ENCODE peak calls at places on chromosome 1, in ten cellular contexts. One of them, this sample, is unnamed.

GRCh38 chr1:24871306-24871901 is 58.7 kb downstream of the RUNX3 start:
- DNase-seq in Peyer's patch: no peak
- DNase-seq in cardiac muscle cell: no peak
- DNase-seq in pancreas: no peak
- DNase-seq in esophagus muscularis mucosa: no peak
- DNase-seq in lower lobe of right lung: no peak
- DNase-seq in body of pancreas: no peak
- DNase-seq in heart right ventricle: no peak
- DNase-seq in transverse colon: no peak
- DNase-seq in hepatocyte: no peak
- DNase-seq in this sample: no peak

GRCh38 chr1:224497714-224498573 is 63.3 kb upstream of the WDR26 start:
- DNase-seq in Peyer's patch: no peak
- DNase-seq in cardiac muscle cell: peak; percentile 76
- DNase-seq in pancreas: no peak
- DNase-seq in esophagus muscularis mucosa: no peak
- DNase-seq in lower lobe of right lung: no peak
- DNase-seq in body of pancreas: peak; percentile 27
- DNase-seq in heart right ventricle: peak; percentile 16
- DNase-seq in transverse colon: no peak
- DNase-seq in hepatocyte: peak; percentile 44
- DNase-seq in this sample: no peak

GRCh38 chr1:59061876-59062275 is 235.0 kb upstream of the FGGY start:
- DNase-seq in Peyer's patch: no peak
- DNase-seq in cardiac muscle cell: peak; percentile 98
- DNase-seq in pancreas: no peak
- DNase-seq in esophagus muscularis mucosa: peak; percentile 95
- DNase-seq in lower lobe of right lung: peak; percentile 51
- DNase-seq in body of pancreas: peak; percentile 45
- DNase-seq in heart right ventricle: peak; percentile 86
- DNase-seq in transverse colon: peak; percentile 38
- DNase-seq in hepatocyte: peak; percentile 72
- DNase-seq in this sample: peak; percentile 49

GRCh38 chr1:67304023-67304422 is 3.6 kb upstream of the IL12RB2 start:
- DNase-seq in Peyer's patch: no peak
- DNase-seq in cardiac muscle cell: no peak
- DNase-seq in pancreas: no peak
- DNase-seq in esophagus muscularis mucosa: no peak
- DNase-seq in lower lobe of right lung: no peak
- DNase-seq in body of pancreas: no peak
- DNase-seq in heart right ventricle: no peak
- DNase-seq in transverse colon: no peak
- DNase-seq in hepatocyte: no peak
- DNase-seq in this sample: no peak

GRCh38 chr1:173784997-173785396 is 39.5 kb upstream of the DARS2 start:
- DNase-seq in Peyer's patch: no peak
- DNase-seq in cardiac muscle cell: no peak
- DNase-seq in pancreas: no peak
- DNase-seq in esophagus muscularis mucosa: no peak
- DNase-seq in lower lobe of right lung: no peak
- DNase-seq in body of pancreas: no peak
- DNase-seq in heart right ventricle: no peak
- DNase-seq in transverse colon: no peak
- DNase-seq in hepatocyte: no peak
- DNase-seq in this sample: no peak

GRCh38 chr1:115183158-115183557 is 93.9 kb upstream of the TSPAN2 start:
- DNase-seq in Peyer's patch: no peak
- DNase-seq in cardiac muscle cell: no peak
- DNase-seq in pancreas: no peak
- DNase-seq in esophagus muscularis mucosa: peak; percentile 86
- DNase-seq in lower lobe of right lung: no peak
- DNase-seq in body of pancreas: no peak
- DNase-seq in heart right ventricle: no peak
- DNase-seq in transverse colon: no peak
- DNase-seq in hepatocyte: no peak
- DNase-seq in this sample: no peak

GRCh38 chr1:234911787-234912186 is 216.8 kb downstream of the TOMM20 start:
- DNase-seq in Peyer's patch: peak; percentile 35
- DNase-seq in cardiac muscle cell: no peak
- DNase-seq in pancreas: no peak
- DNase-seq in esophagus muscularis mucosa: no peak
- DNase-seq in lower lobe of right lung: no peak
- DNase-seq in body of pancreas: no peak
- DNase-seq in heart right ventricle: peak; percentile 56
- DNase-seq in transverse colon: no peak
- DNase-seq in hepatocyte: no peak
- DNase-seq in this sample: no peak

GRCh38 chr1:214917081-214917635 is 165.4 kb upstream of the KCNK2 start:
- DNase-seq in Peyer's patch: no peak
- DNase-seq in cardiac muscle cell: no peak
- DNase-seq in pancreas: no peak
- DNase-seq in esophagus muscularis mucosa: no peak
- DNase-seq in lower lobe of right lung: no peak
- DNase-seq in body of pancreas: no peak
- DNase-seq in heart right ventricle: no peak
- DNase-seq in transverse colon: no peak
- DNase-seq in hepatocyte: no peak
- DNase-seq in this sample: no peak

GRCh38 chr1:35866998-35867397 is 16.0 kb upstream of the AGO1 start:
- DNase-seq in Peyer's patch: no peak
- DNase-seq in cardiac muscle cell: no peak
- DNase-seq in pancreas: no peak
- DNase-seq in esophagus muscularis mucosa: no peak
- DNase-seq in lower lobe of right lung: no peak
- DNase-seq in body of pancreas: no peak
- DNase-seq in heart right ventricle: no peak
- DNase-seq in transverse colon: no peak
- DNase-seq in hepatocyte: no peak
- DNase-seq in this sample: no peak

GRCh38 chr1:245896258-245896657 is 610.8 kb downstream of the SMYD3 start:
- DNase-seq in Peyer's patch: no peak
- DNase-seq in cardiac muscle cell: no peak
- DNase-seq in pancreas: no peak
- DNase-seq in esophagus muscularis mucosa: no peak
- DNase-seq in lower lobe of right lung: no peak
- DNase-seq in body of pancreas: no peak
- DNase-seq in heart right ventricle: no peak
- DNase-seq in transverse colon: no peak
- DNase-seq in hepatocyte: no peak
- DNase-seq in this sample: no peak

GRCh38 chr1:27527857-27528700 is 38.1 kb upstream of the WASF2 start:
- DNase-seq in Peyer's patch: peak; percentile 88
- DNase-seq in cardiac muscle cell: peak; percentile 24
- DNase-seq in pancreas: peak; percentile 81
- DNase-seq in esophagus muscularis mucosa: no peak
- DNase-seq in lower lobe of right lung: peak; percentile 83
- DNase-seq in body of pancreas: peak; percentile 77
- DNase-seq in heart right ventricle: no peak
- DNase-seq in transverse colon: peak; percentile 83
- DNase-seq in hepatocyte: peak; percentile 94
- DNase-seq in this sample: no peak

GRCh38 chr1:99943238-99943794 is 26.5 kb upstream of the SLC35A3 start:
- DNase-seq in Peyer's patch: no peak
- DNase-seq in cardiac muscle cell: peak; percentile 82
- DNase-seq in pancreas: no peak
- DNase-seq in esophagus muscularis mucosa: no peak
- DNase-seq in lower lobe of right lung: no peak
- DNase-seq in body of pancreas: peak; percentile 24
- DNase-seq in heart right ventricle: no peak
- DNase-seq in transverse colon: no peak
- DNase-seq in hepatocyte: peak; percentile 30
- DNase-seq in this sample: no peak

GRCh38 chr1:209576798-209577197 is 6.7 kb upstream of the CAMK1G start:
- DNase-seq in Peyer's patch: peak; percentile 84
- DNase-seq in cardiac muscle cell: peak; percentile 73
- DNase-seq in pancreas: peak; percentile 88
- DNase-seq in esophagus muscularis mucosa: no peak
- DNase-seq in lower lobe of right lung: peak; percentile 78
- DNase-seq in body of pancreas: peak; percentile 87
- DNase-seq in heart right ventricle: peak; percentile 84
- DNase-seq in transverse colon: peak; percentile 83
- DNase-seq in hepatocyte: peak; percentile 90
- DNase-seq in this sample: peak; percentile 68

DNA sequence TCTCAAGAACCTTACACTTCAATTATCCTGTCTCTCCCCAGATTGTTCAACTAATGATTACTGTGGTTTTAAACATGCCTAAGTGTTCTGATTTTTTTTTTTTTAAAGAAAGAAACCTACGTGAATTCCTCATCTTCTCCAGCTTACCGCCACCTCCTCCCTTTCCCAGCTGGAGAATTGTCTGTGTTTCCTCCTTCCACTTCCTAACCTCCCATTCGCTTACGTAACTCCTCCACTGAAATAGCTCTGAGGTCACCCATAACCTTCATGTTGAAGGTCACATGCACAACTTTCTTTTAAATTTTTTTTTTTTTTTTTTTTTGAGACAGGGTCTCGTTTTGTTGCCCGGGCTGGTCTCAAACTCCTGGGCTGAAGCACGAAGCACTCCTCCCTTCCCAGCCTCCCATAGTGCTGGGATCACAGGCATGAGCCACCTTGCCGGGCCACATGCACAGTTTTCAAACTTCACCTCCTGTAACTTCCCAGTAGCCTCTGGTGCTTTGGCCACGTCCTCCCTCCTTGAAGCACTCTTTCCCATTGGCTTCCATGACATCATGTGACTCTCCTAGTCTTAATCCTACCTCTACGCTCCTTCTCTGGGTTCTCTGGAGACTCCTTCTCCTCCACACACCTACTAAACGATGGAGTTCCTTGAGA is 9.8 kb upstream of the CAPZB start:
- DNase-seq in Peyer's patch: no peak
- DNase-seq in cardiac muscle cell: peak; percentile 66
- DNase-seq in pancreas: no peak
- DNase-seq in esophagus muscularis mucosa: no peak
- DNase-seq in lower lobe of right lung: no peak
- DNase-seq in body of pancreas: no peak
- DNase-seq in heart right ventricle: peak; percentile 75
- DNase-seq in transverse colon: no peak
- DNase-seq in hepatocyte: no peak
- DNase-seq in this sample: no peak
- TF ChIP-seq CTCF in Peyer's patch: no peak
- TF ChIP-seq CTCF in cardiac muscle cell: no peak
- TF ChIP-seq CTCF in pancreas: no peak
- TF ChIP-seq CTCF in esophagus muscularis mucosa: no peak
- TF ChIP-seq CTCF in lower lobe of right lung: no peak
- TF ChIP-seq CTCF in body of pancreas: no peak
- TF ChIP-seq CTCF in heart right ventricle: no peak
- TF ChIP-seq CTCF in transverse colon: no peak
- TF ChIP-seq CTCF in hepatocyte: no peak
- TF ChIP-seq CTCF in this sample: no peak

GRCh38 chr1:22089134-22089571 is 36.6 kb downstream of the CDC42 start:
- DNase-seq in Peyer's patch: no peak
- DNase-seq in cardiac muscle cell: no peak
- DNase-seq in pancreas: no peak
- DNase-seq in esophagus muscularis mucosa: no peak
- DNase-seq in lower lobe of right lung: no peak
- DNase-seq in body of pancreas: no peak
- DNase-seq in heart right ventricle: no peak
- DNase-seq in transverse colon: no peak
- DNase-seq in hepatocyte: no peak
- DNase-seq in this sample: no peak
- H3K4me1 ChIP-seq in Peyer's patch: peaks cover 20% of the 10 kb centered on the region
- H3K4me1 ChIP-seq in cardiac muscle cell: peaks cover 10% of the 10 kb centered on the region
- H3K4me1 ChIP-seq in pancreas: peaks cover 26% of the 10 kb centered on the region
- H3K4me1 ChIP-seq in esophagus muscularis mucosa: peaks cover 42% of the 10 kb centered on the region
- H3K4me1 ChIP-seq in lower lobe of right lung: peaks cover 53% of the 10 kb centered on the region
- H3K4me1 ChIP-seq in body of pancreas: peaks cover 25% of the 10 kb centered on the region
- H3K4me1 ChIP-seq in heart right ventricle: peaks cover 59% of the 10 kb centered on the region
- H3K4me1 ChIP-seq in transverse colon: peaks cover 14% of the 10 kb centered on the region
- H3K4me1 ChIP-seq in hepatocyte: peaks cover 9% of the 10 kb centered on the region
- H3K4me1 ChIP-seq in this sample: peaks cover 35% of the 10 kb centered on the region

GRCh38 chr1:15155191-15155590 is 1.6 kb downstream of the TMEM51 start:
- DNase-seq in Peyer's patch: no peak
- DNase-seq in cardiac muscle cell: no peak
- DNase-seq in pancreas: no peak
- DNase-seq in esophagus muscularis mucosa: no peak
- DNase-seq in lower lobe of right lung: no peak
- DNase-seq in body of pancreas: no peak
- DNase-seq in heart right ventricle: no peak
- DNase-seq in transverse colon: no peak
- DNase-seq in hepatocyte: no peak
- DNase-seq in this sample: no peak

GRCh38 chr1:15153184-15153841 is at the start of gene TMEM51:
- DNase-seq in Peyer's patch: peak; percentile 91
- DNase-seq in cardiac muscle cell: peak; percentile 75
- DNase-seq in pancreas: peak; percentile 93
- DNase-seq in esophagus muscularis mucosa: no peak
- DNase-seq in lower lobe of right lung: peak; percentile 79
- DNase-seq in body of pancreas: peak; percentile 93
- DNase-seq in heart right ventricle: peak; percentile 56
- DNase-seq in transverse colon: peak; percentile 87
- DNase-seq in hepatocyte: peak; percentile 93
- DNase-seq in this sample: no peak

GRCh38 chr1:15152318-15153183 is 996 bp upstream of the TMEM51 start:
- DNase-seq in Peyer's patch: peak; percentile 89
- DNase-seq in cardiac muscle cell: peak; percentile 91
- DNase-seq in pancreas: peak; percentile 95
- DNase-seq in esophagus muscularis mucosa: peak; percentile 96
- DNase-seq in lower lobe of right lung: peak; percentile 89
- DNase-seq in body of pancreas: peak; percentile 95
- DNase-seq in heart right ventricle: peak; percentile 83
- DNase-seq in transverse colon: peak; percentile 92
- DNase-seq in hepatocyte: peak; percentile 94
- DNase-seq in this sample: peak; percentile 70

GRCh38 chr1:15154480-15155036 is 1.0 kb downstream of the TMEM51 start:
- DNase-seq in Peyer's patch: peak; percentile 70
- DNase-seq in cardiac muscle cell: peak; percentile 47
- DNase-seq in pancreas: peak; percentile 89
- DNase-seq in esophagus muscularis mucosa: no peak
- DNase-seq in lower lobe of right lung: peak; percentile 55
- DNase-seq in body of pancreas: peak; percentile 79
- DNase-seq in heart right ventricle: no peak
- DNase-seq in transverse colon: peak; percentile 49
- DNase-seq in hepatocyte: peak; percentile 66
- DNase-seq in this sample: no peak

GRCh38 chr1:15153842-15154479 is 414 bp downstream of the TMEM51 start:
- DNase-seq in Peyer's patch: peak; percentile 86
- DNase-seq in cardiac muscle cell: peak; percentile 66
- DNase-seq in pancreas: peak; percentile 89
- DNase-seq in esophagus muscularis mucosa: no peak
- DNase-seq in lower lobe of right lung: peak; percentile 75
- DNase-seq in body of pancreas: peak; percentile 84
- DNase-seq in heart right ventricle: peak; percentile 48
- DNase-seq in transverse colon: peak; percentile 81
- DNase-seq in hepatocyte: peak; percentile 88
- DNase-seq in this sample: no peak
- H3K4me3 ChIP-seq in Peyer's patch: peak overlapping the region; percentile 42
- H3K4me3 ChIP-seq in cardiac muscle cell: peak overlapping the region; percentile 67
- H3K4me3 ChIP-seq in pancreas: peak overlapping the region; percentile 97
- H3K4me3 ChIP-seq in esophagus muscularis mucosa: peak overlapping the region; percentile 95
- H3K4me3 ChIP-seq in lower lobe of right lung: peak overlapping the region; percentile 77
- H3K4me3 ChIP-seq in body of pancreas: peak overlapping the region; percentile 69
- H3K4me3 ChIP-seq in heart right ventricle: peak overlapping the region; percentile 61
- H3K4me3 ChIP-seq in transverse colon: peak overlapping the region; percentile 90
- H3K4me3 ChIP-seq in hepatocyte: peak overlapping the region; percentile 98
- H3K4me3 ChIP-seq in this sample: peak overlapping the region; percentile 52

DNA sequence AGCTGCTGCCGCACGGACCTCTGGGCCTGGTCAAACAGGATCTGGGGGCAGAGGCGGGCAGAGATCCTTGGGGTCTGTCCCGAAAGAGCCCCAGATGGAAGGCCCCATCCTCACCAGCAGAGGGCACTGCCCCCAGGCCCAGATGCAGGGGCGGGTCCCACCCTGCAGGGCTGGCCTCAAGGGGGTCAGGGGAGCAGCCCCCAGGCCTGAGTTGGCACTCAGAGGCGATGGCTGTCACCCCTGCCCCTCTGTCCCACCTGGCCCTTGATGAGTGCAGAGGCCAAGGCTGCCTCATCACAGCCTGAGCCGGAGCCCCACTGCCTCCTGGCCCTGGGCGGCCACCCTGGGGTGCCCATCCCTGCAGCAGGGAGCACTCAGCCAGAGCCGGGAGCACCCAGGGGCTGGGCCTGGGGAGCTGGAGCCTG is 5.7 kb downstream of the ACAP3 start:
- DNase-seq in Peyer's patch: no peak
- DNase-seq in cardiac muscle cell: no peak
- DNase-seq in pancreas: no peak
- DNase-seq in esophagus muscularis mucosa: no peak
- DNase-seq in lower lobe of right lung: no peak
- DNase-seq in body of pancreas: no peak
- DNase-seq in heart right ventricle: no peak
- DNase-seq in transverse colon: no peak
- DNase-seq in hepatocyte: no peak
- DNase-seq in this sample: no peak
- TF ChIP-seq CTCF in Peyer's patch: peak; percentile 17
- TF ChIP-seq CTCF in cardiac muscle cell: peak; percentile 54
- TF ChIP-seq CTCF in pancreas: no peak
- TF ChIP-seq CTCF in esophagus muscularis mucosa: no peak
- TF ChIP-seq CTCF in lower lobe of right lung: peak; percentile 39
- TF ChIP-seq CTCF in body of pancreas: peak; percentile 21
- TF ChIP-seq CTCF in heart right ventricle: peak; percentile 36
- TF ChIP-seq CTCF in transverse colon: peak; percentile 19
- TF ChIP-seq CTCF in hepatocyte: peak; percentile 29
- TF ChIP-seq CTCF in this sample: no peak